ENCODE peak calls at places on chromosomes 2 and 18, in eight cellular contexts. E is effector memory CD4-positive, alpha-beta T cell; D is PC-9; A is pancreas; W is RWPE2; Z is heart left ventricle; S is lower lobe of right lung; U is substantia nigra. R is an unnamed sample.
A peak's percentile ranks its signal among the peaks of the same experiment; 100 is the strongest.

GRCh38 chr18:3262234-3263171 is 570 bp downstream of the MYL12B start:
- DNase-seq in W (no peak), Z (no peak), A (no peak), E (peak; percentile 18), S (no peak), U (no peak), D (no peak), R (no peak)

GRCh38 chr2:128413718-128414341 is 95.2 kb upstream of the HS6ST1 start:
- DNase-seq in A (peak; percentile 6), E (no peak), U (no peak), D (no peak), S (no peak), Z (no peak), W (no peak), R (peak; percentile 80)

GRCh38 chr2:230767862-230768388 is 55.3 kb downstream of the CAB39 start:
- DNase-seq in S (no peak), E (no peak), U (no peak), A (no peak), W (no peak), Z (no peak), D (no peak), R (no peak)

GRCh38 chr2:135839713-135840112 is 2.7 kb upstream of the LCT start:
- DNase-seq in E (no peak), S (no peak), A (no peak), U (no peak), D (no peak), Z (no peak), W (no peak), R (peak; percentile 39)

GRCh38 chr2:234763051-234763909 is 188.5 kb upstream of the SH3BP4 start:
- DNase-seq in D (no peak), U (no peak), E (no peak), Z (no peak), S (no peak), A (no peak), W (no peak), R (no peak)

GRCh38 chr2:200770847-200771246 is 40.9 kb upstream of the BZW1 start:
- DNase-seq in A (no peak), W (no peak), S (no peak), Z (no peak), D (no peak), U (no peak), E (no peak), R (no peak)

GRCh38 chr18:4333043-4333442 is 122.1 kb downstream of the DLGAP1 start:
- DNase-seq in W (no peak), E (no peak), U (no peak), A (no peak), S (no peak), D (no peak), Z (no peak), R (no peak)

GRCh38 chr2:237529452-237530402 is 36.6 kb upstream of the PRLH start:
- DNase-seq in A (no peak), E (no peak), S (no peak), Z (no peak), D (no peak), W (no peak), U (peak; percentile 16), R (no peak)

GRCh38 chr2:19711470-19712372 is 190.1 kb downstream of the TTC32 start:
- DNase-seq in A (no peak), E (no peak), W (no peak), Z (no peak), S (no peak), D (peak; percentile 90), U (no peak), R (no peak)

GRCh38 chr2:219752731-219753130 is 125.3 kb downstream of the SLC4A3 start:
- DNase-seq in S (no peak), D (no peak), W (no peak), Z (no peak), A (no peak), E (no peak), U (no peak), R (no peak)

GRCh38 chr2:216501854-216502253 is 3.2 kb downstream of the RPL37A start:
- DNase-seq in U (no peak), E (no peak), D (no peak), S (no peak), Z (no peak), A (no peak), W (no peak), R (no peak)

GRCh38 chr2:42861321-42861720 is 68.9 kb upstream of the HAAO start:
- DNase-seq in A (no peak), E (no peak), D (no peak), Z (no peak), S (no peak), W (no peak), U (no peak), R (no peak)

GRCh38 chr2:159065313-159065712 is 96.9 kb downstream of the TANC1 start:
- DNase-seq in W (no peak), A (no peak), Z (no peak), S (no peak), D (peak; percentile 45), E (no peak), U (no peak), R (no peak)

GRCh38 chr2:59584958-59585357 is 968.5 kb downstream of the BCL11A start:
- DNase-seq in A (no peak), E (no peak), Z (no peak), U (no peak), S (no peak), D (no peak), W (no peak), R (no peak)

GRCh38 chr2:240557808-240558207 is at the start of gene ANKMY1:
- DNase-seq in D (no peak), E (peak; percentile 45), A (peak; percentile 69), S (peak; percentile 85), Z (peak; percentile 87), U (no peak), W (peak; percentile 80), R (no peak)

GRCh38 chr2:240555541-240556250 is 2.1 kb downstream of the ANKMY1 start:
- DNase-seq in D (no peak), U (no peak), S (no peak), A (no peak), W (no peak), E (no peak), Z (peak; percentile 46), R (no peak)

GRCh38 chr2:240554767-240555493 is 2.9 kb downstream of the ANKMY1 start:
- DNase-seq in S (peak; percentile 43), D (no peak), A (no peak), Z (no peak), U (no peak), E (no peak), W (no peak), R (no peak)

GRCh38 chr2:240557101-240557751 is 562 bp downstream of the ANKMY1 start:
- DNase-seq in Z (peak; percentile 53), U (no peak), W (no peak), A (peak; percentile 30), D (no peak), S (peak; percentile 48), E (no peak), R (no peak)

GRCh38 chr2:240556553-240557100 is 1.2 kb downstream of the ANKMY1 start:
- DNase-seq in A (peak; percentile 30), E (peak; percentile 59), W (no peak), S (peak; percentile 63), U (no peak), D (no peak), Z (peak; percentile 71), R (no peak)
- H3K27ac ChIP-seq in A (no peak overlapping the region), E (no peak overlapping the region), W (no peak overlapping the region), S (no peak overlapping the region), U (no peak overlapping the region), D (no peak overlapping the region), Z (no peak overlapping the region), R (no peak overlapping the region)

DNA sequence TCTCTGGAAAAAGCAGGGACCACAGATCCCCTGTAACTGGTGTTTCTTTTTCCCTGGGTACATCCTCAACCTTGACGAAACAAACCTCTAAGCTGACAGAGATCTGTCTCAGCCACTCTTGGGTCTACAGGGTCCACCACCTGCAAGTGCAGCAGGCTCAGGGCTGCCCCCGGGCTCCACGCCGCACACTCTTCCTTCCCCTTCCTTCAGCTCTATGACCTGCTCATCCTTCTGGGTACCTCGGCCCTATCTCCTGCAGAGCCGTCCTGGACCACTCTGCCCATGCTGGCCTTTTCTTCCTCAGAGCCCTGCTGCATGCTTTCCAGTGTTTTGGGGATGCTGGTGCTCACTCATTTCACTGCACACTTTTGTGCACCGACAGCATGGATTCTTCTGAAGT is 27.5 kb downstream of the TUBB6 start:
- DNase-seq in D (no peak), U (no peak), E (no peak), S (no peak), Z (no peak), A (no peak), W (no peak), R (no peak)
- H3K27ac ChIP-seq in D (no peak overlapping the region), U (no peak overlapping the region), E (no peak overlapping the region), S (no peak overlapping the region), Z (no peak overlapping the region), A (no peak overlapping the region), W (no peak overlapping the region), R (no peak overlapping the region)

GRCh38 chr2:46849741-46850474 is 65.7 kb downstream of the MCFD2 start:
- DNase-seq in A (peak; percentile 30), S (no peak), D (peak; percentile 92), U (no peak), E (no peak), W (no peak), Z (peak; percentile 85), R (no peak)

GRCh38 chr2:46849080-46849715 is 66.4 kb downstream of the MCFD2 start:
- DNase-seq in S (no peak), D (no peak), Z (no peak), A (no peak), E (no peak), U (no peak), W (no peak), R (no peak)

GRCh38 chr2:46847726-46848421 is 67.7 kb downstream of the MCFD2 start:
- DNase-seq in A (no peak), S (no peak), U (no peak), E (no peak), W (no peak), Z (no peak), D (peak; percentile 43), R (no peak)

GRCh38 chr2:46847185-46847710 is 68.4 kb downstream of the MCFD2 start:
- DNase-seq in W (peak; percentile 94), D (peak; percentile 77), Z (peak; percentile 93), E (no peak), U (peak; percentile 42), S (peak; percentile 94), A (peak; percentile 99), R (peak; percentile 97)

GRCh38 chr2:46848446-46848845 is 67.2 kb downstream of the MCFD2 start:
- DNase-seq in A (no peak), U (no peak), Z (no peak), D (no peak), S (no peak), W (no peak), E (no peak), R (no peak)
- H3K27ac ChIP-seq in A (peak overlapping the region; percentile 57), U (no peak overlapping the region), Z (peak overlapping the region; percentile 93), D (no peak overlapping the region), S (peak overlapping the region; percentile 77), W (peak overlapping the region; percentile 100), E (no peak overlapping the region), R (peak overlapping the region; percentile 92)

DNA sequence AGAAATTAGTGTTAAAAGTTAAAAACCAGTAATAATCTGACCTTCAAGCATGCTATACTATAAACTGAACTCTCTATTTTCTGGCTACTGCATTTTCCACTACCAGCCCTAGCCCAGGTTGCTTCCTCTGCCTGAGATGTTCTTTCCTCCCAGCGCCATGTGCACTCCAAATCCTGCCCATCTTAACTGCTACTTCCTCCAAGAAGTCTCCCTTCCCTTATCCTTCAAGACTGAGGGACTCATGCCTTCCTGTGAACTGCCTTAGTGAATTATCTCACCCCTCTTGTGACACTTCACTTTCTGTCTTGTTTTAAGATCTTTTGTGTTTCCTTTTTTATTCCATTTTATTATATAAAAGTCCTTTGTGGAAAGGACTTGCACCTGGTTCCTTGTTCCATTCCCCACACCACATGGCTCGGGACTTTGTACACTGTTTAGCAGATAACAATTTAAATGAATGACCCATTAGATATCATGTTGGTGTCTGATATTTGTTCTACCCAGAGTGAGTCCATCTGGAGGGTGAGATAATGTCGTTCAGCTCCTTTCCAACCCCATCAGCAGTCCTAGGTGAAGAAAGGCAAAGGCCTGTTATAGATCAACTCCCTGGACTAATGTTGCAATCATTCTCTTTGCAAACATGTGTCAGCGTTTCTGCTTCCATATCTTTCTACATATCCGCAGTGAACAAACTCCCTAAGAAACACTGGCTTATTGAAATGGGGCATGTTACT is 20.9 kb upstream of the AGFG1 start:
- DNase-seq in D (no peak), A (peak; percentile 16), E (no peak), Z (no peak), S (no peak), W (no peak), U (no peak), R (peak; percentile 62)
- H3K27ac ChIP-seq in D (no peak overlapping the region), A (no peak overlapping the region), E (no peak overlapping the region), Z (peak overlapping the region; percentile 85), S (peak overlapping the region; percentile 20), W (no peak overlapping the region), U (no peak overlapping the region), R (no peak overlapping the region)